ENCODE peak calls at places on chromosomes 2 and 18, in ten cellular contexts. G is naive B cell; V is naive thymus-derived CD4-positive, alpha-beta T cell; I is stromal cell of bone marrow; C is endothelial cell; M is NCI-H1436; B is AG04450; F is HTR-8/SVneo; J is neuronal stem cell; L is RPMI7951. X is an unnamed sample.

GRCh38 chr2:148813603-148814065 is 61.4 kb upstream of the KIF5C start:
- DNase-seq in I (no peak), M (no peak), F (no peak), B (no peak), C (peak), L (no peak), V (no peak), J (no peak), G (peak), X (no peak)

GRCh38 chr18:68447286-68447685 is 267.6 kb downstream of the TMX3 start:
- DNase-seq in M (no peak), V (no peak), G (no peak), B (no peak), I (no peak), L (peak), C (no peak), F (no peak), J (no peak), X (no peak)

GRCh38 chr2:136058951-136059530 is 58.9 kb downstream of the CXCR4 start:
- DNase-seq in V (no peak), F (no peak), I (no peak), M (no peak), B (no peak), G (no peak), J (no peak), C (no peak), L (no peak), X (no peak)

GRCh38 chr2:128526455-128526976 is 207.8 kb upstream of the HS6ST1 start:
- DNase-seq in C (no peak), B (no peak), M (no peak), G (no peak), V (no peak), L (no peak), F (no peak), I (no peak), J (no peak), X (no peak)

GRCh38 chr18:59070181-59070912 is 69.3 kb upstream of the SEC11C start:
- DNase-seq in C (peak), M (peak), V (peak), F (peak), B (peak), I (peak), J (peak), L (peak), G (peak), X (peak)

GRCh38 chr2:179899666-179900065 is 38.3 kb upstream of the ZNF385B start:
- DNase-seq in G (no peak), C (no peak), M (no peak), F (no peak), B (no peak), J (no peak), I (no peak), V (no peak), L (no peak), X (no peak)

GRCh38 chr2:1647417-1648240 is 96.7 kb downstream of the PXDN start:
- DNase-seq in M (no peak), F (no peak), C (no peak), J (no peak), V (no peak), G (no peak), I (no peak), B (no peak), L (no peak), X (no peak)

GRCh38 chr2:207330912-207331311 is 165.2 kb upstream of the KLF7 start:
- DNase-seq in L (peak), V (no peak), C (no peak), I (peak), M (peak), G (no peak), B (peak), F (no peak), J (no peak), X (no peak)

GRCh38 chr2:2456721-2457120 is 125.6 kb upstream of the MYT1L start:
- DNase-seq in L (no peak), F (no peak), B (peak), M (no peak), I (no peak), G (no peak), C (no peak), J (no peak), V (no peak), X (no peak)

GRCh38 chr2:33278245-33278943 is 198.1 kb upstream of the RASGRP3 start:
- DNase-seq in G (no peak), L (no peak), B (no peak), J (no peak), M (no peak), I (no peak), V (no peak), C (no peak), F (no peak), X (no peak)

GRCh38 chr18:57581301-57581934 is 5.1 kb downstream of the FECH start:
- DNase-seq in G (peak), L (no peak), C (no peak), B (no peak), F (no peak), V (no peak), J (no peak), M (no peak), I (no peak), X (peak)

GRCh38 chr2:22253171-22253570 is 1129.4 kb downstream of the TDRD15 start:
- DNase-seq in J (no peak), C (no peak), G (no peak), F (no peak), B (no peak), V (no peak), I (no peak), M (no peak), L (no peak), X (no peak)

GRCh38 chr18:10898417-10898974 is 250.9 kb downstream of the PIEZO2 start:
- DNase-seq in I (no peak), J (no peak), V (no peak), M (no peak), G (no peak), C (no peak), B (no peak), F (no peak), L (no peak), X (no peak)

GRCh38 chr2:105082107-105082506 is 44.2 kb downstream of the MRPS9 start:
- DNase-seq in J (no peak), M (no peak), G (no peak), C (no peak), L (no peak), B (no peak), I (no peak), V (no peak), F (no peak), X (no peak)

GRCh38 chr18:75854174-75854573 is 426.7 kb upstream of the SMIM21 start:
- DNase-seq in I (no peak), C (peak), B (no peak), L (no peak), V (no peak), F (no peak), J (no peak), M (no peak), G (no peak), X (no peak)

GRCh38 chr2:174465327-174465726 is 21.5 kb downstream of the GPR155 start:
- DNase-seq in B (no peak), L (peak), M (no peak), C (no peak), V (no peak), J (no peak), I (no peak), G (no peak), F (no peak), X (no peak)

GRCh38 chr2:203662963-203663362 is 43.5 kb upstream of the CD28 start:
- DNase-seq in C (no peak), I (no peak), B (no peak), G (no peak), L (no peak), V (no peak), F (no peak), M (no peak), J (no peak), X (no peak)

GRCh38 chr2:163897799-163898198 is 162.0 kb upstream of the FIGN start:
- DNase-seq in C (no peak), G (no peak), I (no peak), M (no peak), B (no peak), F (no peak), V (no peak), J (no peak), L (no peak), X (peak)

GRCh38 chr18:45066868-45067267 is 386.2 kb downstream of the SETBP1 start:
- DNase-seq in B (no peak), L (peak), J (no peak), F (no peak), M (no peak), I (no peak), G (no peak), C (no peak), V (no peak), X (no peak)

GRCh38 chr2:215680605-215681598 is 245.0 kb upstream of the FN1 start:
- DNase-seq in F (peak), C (no peak), I (peak), L (peak), M (peak), B (no peak), V (peak), J (no peak), G (no peak), X (no peak)

GRCh38 chr2:44741507-44741906 is 200.0 kb upstream of the SIX3 start:
- DNase-seq in G (no peak), I (no peak), V (no peak), L (peak), C (no peak), J (no peak), F (no peak), B (no peak), M (no peak), X (no peak)

GRCh38 chr2:199404841-199405240 is 52.9 kb downstream of the SATB2 start:
- DNase-seq in J (no peak), B (no peak), M (no peak), I (peak), L (peak), F (no peak), G (no peak), C (no peak), V (no peak), X (no peak)

GRCh38 chr2:218892693-218893348 is 12.2 kb downstream of the WNT10A start:
- DNase-seq in F (peak), G (peak), M (peak), B (no peak), I (no peak), L (peak), V (peak), J (peak), C (peak), X (peak)

GRCh38 chr2:68994864-68995263 is 18.1 kb upstream of the ANTXR1 start:
- DNase-seq in L (peak), I (peak), F (no peak), C (no peak), J (no peak), G (no peak), B (no peak), M (no peak), V (no peak), X (no peak)

GRCh38 chr2:130341562-130342019 is 1.1 kb upstream of the IMP4 start:
- DNase-seq in I (no peak), C (no peak), V (peak), M (no peak), L (no peak), G (no peak), J (no peak), F (no peak), B (no peak), X (no peak)

GRCh38 chr2:170928036-170928823 is 823 bp upstream of the GORASP2 start:
- DNase-seq in V (no peak), I (no peak), G (no peak), C (no peak), F (peak), L (peak), M (no peak), J (no peak), B (no peak), X (peak)

GRCh38 chr2:205730701-205731271 is 48.5 kb downstream of the NRP2 start:
- DNase-seq in C (no peak), J (no peak), L (peak), I (peak), G (no peak), B (no peak), M (no peak), V (no peak), F (no peak), X (no peak)

GRCh38 chr2:164661349-164661748 is 40.1 kb upstream of the GRB14 start:
- DNase-seq in I (no peak), G (no peak), F (peak), C (no peak), L (no peak), J (no peak), B (no peak), M (no peak), V (no peak), X (no peak)

GRCh38 chr18:21853020-21853419 is 112.4 kb downstream of the MIB1 start:
- DNase-seq in M (no peak), V (no peak), J (no peak), F (no peak), C (no peak), G (peak), I (no peak), B (peak), L (no peak), X (no peak)

GRCh38 chr2:238527565-238527964 is 100.8 kb downstream of the ASB1 start:
- DNase-seq in I (no peak), V (no peak), L (peak), B (no peak), C (no peak), G (no peak), M (no peak), J (no peak), F (no peak), X (no peak)

GRCh38 chr2:231900486-231900942 is 25.7 kb downstream of the NPPC start:
- DNase-seq in M (no peak), B (peak), V (peak), L (peak), C (peak), F (peak), G (peak), J (peak), I (peak), X (peak)

GRCh38 chr2:69131983-69132675 is 119.2 kb downstream of the ANTXR1 start:
- DNase-seq in F (no peak), C (no peak), I (no peak), G (no peak), V (no peak), L (no peak), J (no peak), B (no peak), M (no peak), X (no peak)

GRCh38 chr2:20514596-20515269 is 67.9 kb downstream of the RHOB start:
- DNase-seq in C (no peak), G (no peak), L (peak), M (no peak), V (no peak), F (peak), J (no peak), B (peak), I (peak), X (no peak)